ENCODE peak calls at places on chromosomes 5 and 9, in four cellular contexts. B, O, J and Z are unnamed samples.

GRCh38 chr9:12816656-12817101 is 41.9 kb downstream of the LURAP1L start:
- DNase-seq in O (no peak), J (no peak), B (no peak), Z (no peak)

GRCh38 chr5:172283862-172284274 is 304 bp upstream of the UBTD2 start:
- DNase-seq in B (peak), J (peak), O (no peak), Z (peak)

GRCh38 chr5:95375591-95375990 is 15.6 kb upstream of the FAM81B start:
- DNase-seq in O (no peak), J (no peak), B (no peak), Z (no peak)

GRCh38 chr5:145531038-145531734 is 304.0 kb downstream of the PRELID2 start:
- DNase-seq in O (no peak), J (no peak), B (peak), Z (no peak)

GRCh38 chr5:169125571-169125970 is 175.4 kb downstream of the SLIT3 start:
- DNase-seq in J (no peak), O (no peak), B (no peak), Z (no peak)

GRCh38 chr5:38009754-38010386 is 170.0 kb upstream of the GDNF start:
- DNase-seq in J (no peak), O (no peak), B (peak), Z (no peak)

GRCh38 chr5:31530541-31531265 is 1.2 kb downstream of the DROSHA start:
- DNase-seq in J (no peak), B (no peak), O (no peak), Z (no peak)

GRCh38 chr5:163504091-163504931 is 1.1 kb upstream of the MAT2B start:
- DNase-seq in J (peak), O (peak), B (peak), Z (peak)

GRCh38 chr9:132739705-132740310 is 69.5 kb downstream of the GTF3C4 start:
- DNase-seq in B (no peak), O (no peak), J (no peak), Z (no peak)

GRCh38 chr9:76980566-76980965 is 38.9 kb upstream of the FOXB2 start:
- DNase-seq in B (no peak), O (no peak), J (no peak), Z (no peak)

GRCh38 chr5:93819666-93820065 is 78.3 kb upstream of the POU5F2 start:
- DNase-seq in J (peak), O (no peak), B (no peak), Z (no peak)

GRCh38 chr9:99184427-99185327 is 37.1 kb downstream of the ALG2 start:
- DNase-seq in B (peak), J (peak), O (peak), Z (peak)

GRCh38 chr5:96067902-96068614 is 106.4 kb upstream of the ELL2 start:
- DNase-seq in J (no peak), B (no peak), O (no peak), Z (no peak)

GRCh38 chr5:169814522-169814921 is 165.8 kb downstream of the INSYN2B start:
- DNase-seq in O (no peak), B (no peak), J (no peak), Z (no peak)

GRCh38 chr5:80141147-80141671 is 106.1 kb downstream of the THBS4 start:
- DNase-seq in O (no peak), J (peak), B (peak), Z (no peak)

GRCh38 chr5:113052041-113052795 is 75.6 kb downstream of the DCP2 start:
- DNase-seq in O (no peak), B (peak), J (no peak), Z (no peak)